ENCODE peak calls at places on chromosomes 11 and 22, in six cellular contexts. One of them, this sample, is unnamed.

GRCh38 chr22:30276041-30276440 is 9.4 kb upstream of the OSM start:
- DNase-seq in K562: no peak
- DNase-seq in kidney: no peak
- DNase-seq in fibroblast of lung: no peak
- DNase-seq in thoracic aorta: no peak
- DNase-seq in tibial nerve: no peak
- DNase-seq in this sample: peak; percentile 23

GRCh38 chr22:28297504-28297903 is 378.4 kb upstream of the PITPNB start:
- DNase-seq in K562: no peak
- DNase-seq in kidney: no peak
- DNase-seq in fibroblast of lung: peak; percentile 31
- DNase-seq in thoracic aorta: no peak
- DNase-seq in tibial nerve: no peak
- DNase-seq in this sample: no peak

GRCh38 chr11:3835100-3835485 is 5.7 kb downstream of the RHOG start:
- DNase-seq in K562: peak; percentile 62
- DNase-seq in kidney: no peak
- DNase-seq in fibroblast of lung: no peak
- DNase-seq in thoracic aorta: no peak
- DNase-seq in tibial nerve: no peak
- DNase-seq in this sample: no peak

GRCh38 chr11:86099727-86100320 is 30.9 kb upstream of the PICALM start:
- DNase-seq in K562: no peak
- DNase-seq in kidney: no peak
- DNase-seq in fibroblast of lung: peak; percentile 52
- DNase-seq in thoracic aorta: no peak
- DNase-seq in tibial nerve: no peak
- DNase-seq in this sample: no peak

GRCh38 chr11:19027829-19028595 is 32.5 kb downstream of the MRGPRX2 start:
- DNase-seq in K562: no peak
- DNase-seq in kidney: no peak
- DNase-seq in fibroblast of lung: peak; percentile 97
- DNase-seq in thoracic aorta: no peak
- DNase-seq in tibial nerve: no peak
- DNase-seq in this sample: peak; percentile 70

GRCh38 chr22:35375031-35375430 is 5.9 kb upstream of the HMOX1 start:
- DNase-seq in K562: no peak
- DNase-seq in kidney: no peak
- DNase-seq in fibroblast of lung: peak; percentile 86
- DNase-seq in thoracic aorta: no peak
- DNase-seq in tibial nerve: no peak
- DNase-seq in this sample: no peak

GRCh38 chr22:26892401-26893033 is 235.1 kb downstream of the MIAT start:
- DNase-seq in K562: no peak
- DNase-seq in kidney: no peak
- DNase-seq in fibroblast of lung: peak; percentile 49
- DNase-seq in thoracic aorta: no peak
- DNase-seq in tibial nerve: no peak
- DNase-seq in this sample: peak; percentile 83

GRCh38 chr11:132187391-132187790 is 817.0 kb downstream of the NTM start:
- DNase-seq in K562: no peak
- DNase-seq in kidney: no peak
- DNase-seq in fibroblast of lung: no peak
- DNase-seq in thoracic aorta: no peak
- DNase-seq in tibial nerve: no peak
- DNase-seq in this sample: no peak

DNA sequence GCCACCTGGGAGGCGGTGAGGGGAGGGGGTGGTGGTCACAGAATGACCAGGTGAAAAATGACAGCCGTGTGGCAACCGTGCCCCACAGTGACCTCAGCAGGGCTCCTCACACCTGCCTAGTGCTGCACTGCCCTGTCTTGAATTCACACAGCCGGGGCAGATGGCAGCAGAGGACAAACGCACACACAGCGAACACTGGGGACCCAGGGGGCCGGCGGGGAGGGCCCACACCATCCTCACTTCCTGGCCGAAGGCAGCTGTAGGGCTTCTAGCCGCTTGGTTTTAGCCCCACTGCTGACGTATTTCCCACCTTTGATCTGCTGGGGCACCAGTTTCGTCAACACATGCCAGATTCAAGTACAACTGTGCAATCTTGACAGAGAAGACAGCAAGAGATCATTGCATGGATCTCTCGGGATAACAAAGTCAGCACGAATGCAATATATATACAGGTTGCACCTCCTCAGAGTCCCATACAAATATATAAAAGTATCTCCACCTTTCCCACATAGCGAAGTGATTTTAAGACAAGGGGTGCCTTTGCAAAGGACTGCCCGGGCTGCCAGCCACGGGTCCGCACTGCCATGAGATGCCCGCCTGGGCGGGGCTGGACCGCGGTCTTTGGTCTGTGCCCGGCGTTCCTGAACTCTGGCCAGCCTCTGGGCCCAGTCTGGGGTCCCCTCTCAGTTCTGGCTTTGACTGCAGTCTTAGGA is 26.9 kb downstream of the TRMU start:
- DNase-seq in K562: no peak
- DNase-seq in kidney: peak; percentile 63
- DNase-seq in fibroblast of lung: no peak
- DNase-seq in thoracic aorta: no peak
- DNase-seq in tibial nerve: no peak
- DNase-seq in this sample: no peak
- H3K4me1 ChIP-seq in K562: no peaks in the 10 kb centered on the region
- H3K4me1 ChIP-seq in kidney: peaks cover 3% of the 10 kb centered on the region
- H3K4me1 ChIP-seq in fibroblast of lung: no peaks in the 10 kb centered on the region
- H3K4me1 ChIP-seq in thoracic aorta: no peaks in the 10 kb centered on the region
- H3K4me1 ChIP-seq in tibial nerve: no peaks in the 10 kb centered on the region
- H3K4me1 ChIP-seq in this sample: peaks cover 3% of the 10 kb centered on the region

DNA sequence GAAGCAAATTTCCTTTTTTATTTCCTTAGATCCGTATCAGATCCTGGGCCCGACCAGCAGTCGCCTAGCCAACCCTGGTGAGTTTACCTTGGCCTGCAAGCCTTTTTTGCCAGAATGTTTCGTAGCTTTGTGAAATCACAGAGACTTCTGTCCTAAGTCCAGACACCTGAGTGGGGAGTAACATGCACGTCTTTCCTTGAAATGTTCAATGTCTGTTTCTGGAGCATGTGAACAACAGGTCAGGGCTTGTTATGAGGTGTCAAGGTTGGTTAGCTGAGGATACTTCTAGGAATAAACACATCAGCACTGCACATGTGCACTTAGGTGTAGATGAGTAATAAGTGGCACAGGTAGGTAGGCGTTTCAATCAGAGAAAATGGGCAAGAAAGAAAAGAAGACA is 58.0 kb downstream of the KCNJ1 start:
- DNase-seq in K562: no peak
- DNase-seq in kidney: no peak
- DNase-seq in fibroblast of lung: no peak
- DNase-seq in thoracic aorta: no peak
- DNase-seq in tibial nerve: no peak
- DNase-seq in this sample: no peak
- H3K9me3 ChIP-seq in K562: no peaks in the 10 kb centered on the region
- H3K9me3 ChIP-seq in kidney: no peaks in the 10 kb centered on the region
- H3K9me3 ChIP-seq in fibroblast of lung: no peaks in the 10 kb centered on the region
- H3K9me3 ChIP-seq in thoracic aorta: no peaks in the 10 kb centered on the region
- H3K9me3 ChIP-seq in tibial nerve: no peaks in the 10 kb centered on the region
- H3K9me3 ChIP-seq in this sample: no peaks in the 10 kb centered on the region

DNA sequence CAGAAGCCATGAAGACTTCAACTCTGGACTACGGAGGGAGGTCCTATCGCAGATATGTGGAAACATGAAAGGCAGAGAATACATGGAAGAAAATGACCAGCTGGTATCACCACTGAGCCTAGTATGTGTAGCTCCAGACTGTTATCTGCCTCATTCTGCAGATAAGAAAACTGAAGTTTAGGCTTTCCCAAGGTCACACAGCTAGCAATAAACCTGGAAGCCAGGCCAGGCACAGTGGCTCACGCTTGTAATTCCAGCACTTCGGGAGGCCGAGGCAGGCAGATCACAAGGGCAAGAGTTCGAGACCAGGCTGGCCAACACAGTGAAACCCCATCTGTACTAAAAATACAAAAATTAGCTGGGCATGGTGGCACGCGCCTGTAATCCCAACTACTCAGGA is 15.6 kb upstream of the VWCE start:
- DNase-seq in K562: no peak
- DNase-seq in kidney: no peak
- DNase-seq in fibroblast of lung: no peak
- DNase-seq in thoracic aorta: no peak
- DNase-seq in tibial nerve: no peak
- DNase-seq in this sample: no peak
- TF ChIP-seq CTCF in K562: no peak
- TF ChIP-seq CTCF in kidney: no peak
- TF ChIP-seq CTCF in fibroblast of lung: no peak
- TF ChIP-seq CTCF in thoracic aorta: no peak
- TF ChIP-seq CTCF in tibial nerve: no peak
- TF ChIP-seq CTCF in this sample: no peak

DNA sequence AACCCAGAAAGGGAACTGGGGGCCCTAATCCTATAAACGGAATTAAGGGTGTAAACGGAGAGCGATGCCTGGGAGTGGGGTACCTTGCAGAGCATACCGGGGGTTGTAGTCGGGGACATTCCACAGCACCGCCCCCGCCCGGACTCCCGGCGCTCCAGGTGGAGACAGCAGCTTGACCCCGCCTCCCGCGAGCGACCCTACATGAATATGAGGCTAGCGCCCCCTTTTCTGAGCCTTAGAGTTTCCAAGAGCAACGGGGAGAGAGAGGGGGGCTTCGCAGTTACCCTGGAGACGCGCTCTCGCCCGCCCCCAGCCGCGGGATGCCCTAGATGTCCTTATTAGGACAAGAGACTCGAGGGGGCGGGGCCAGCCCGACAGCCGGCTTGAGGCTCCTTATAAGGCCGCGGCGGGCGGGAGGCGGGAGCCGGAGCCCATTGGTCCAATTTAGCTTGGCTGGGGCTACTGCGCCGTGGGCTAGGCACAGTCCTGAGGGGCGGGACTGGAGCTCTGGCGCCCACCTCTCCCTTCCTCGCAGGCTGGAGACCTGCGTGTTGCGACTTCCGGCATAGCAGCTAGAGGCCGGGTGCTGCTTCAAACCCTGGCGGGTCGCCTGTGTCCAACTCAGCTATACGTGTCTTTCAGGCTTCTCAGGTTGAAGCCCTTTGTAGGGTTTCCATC is 960 bp upstream of the MUS81 start:
- DNase-seq in K562: peak; percentile 95
- DNase-seq in kidney: peak; percentile 100
- DNase-seq in fibroblast of lung: peak; percentile 99
- DNase-seq in thoracic aorta: peak; percentile 97
- DNase-seq in tibial nerve: peak; percentile 99
- DNase-seq in this sample: peak; percentile 96
- H3K4me1 ChIP-seq in K562: peaks cover 14% of the 10 kb centered on the region
- H3K4me1 ChIP-seq in kidney: peaks cover 31% of the 10 kb centered on the region
- H3K4me1 ChIP-seq in fibroblast of lung: peaks cover 31% of the 10 kb centered on the region
- H3K4me1 ChIP-seq in thoracic aorta: peaks cover 24% of the 10 kb centered on the region
- H3K4me1 ChIP-seq in tibial nerve: peaks cover 31% of the 10 kb centered on the region
- H3K4me1 ChIP-seq in this sample: peaks cover 3% of the 10 kb centered on the region

This sample was measured in pancreas.